ENCODE peak calls at places on chromosomes 5 and 9, in six cellular contexts. One of them, this sample, is unnamed.
A peak's percentile ranks its signal among the peaks of the same experiment; 100 is the strongest.

GRCh38 chr5:138662599-138662998 is 87.4 kb upstream of the HSPA9 start:
- DNase-seq in M059J: no peak
- DNase-seq in G401: no peak
- DNase-seq in cardiac fibroblast: no peak
- DNase-seq in neural progenitor cell: no peak
- DNase-seq in cerebellar cortex: no peak
- DNase-seq in this sample: no peak

GRCh38 chr5:175922192-175922885 is 45.8 kb downstream of the THOC3 start:
- DNase-seq in cerebellar cortex: no peak
- DNase-seq in cardiac fibroblast: peak; percentile 67
- DNase-seq in G401: no peak
- DNase-seq in M059J: peak; percentile 94
- DNase-seq in neural progenitor cell: no peak
- DNase-seq in this sample: no peak

GRCh38 chr5:140318778-140319177 is 15.9 kb upstream of the PFDN1 start:
- DNase-seq in cerebellar cortex: no peak
- DNase-seq in cardiac fibroblast: no peak
- DNase-seq in neural progenitor cell: no peak
- DNase-seq in M059J: no peak
- DNase-seq in G401: no peak
- DNase-seq in this sample: no peak

GRCh38 chr9:68782546-68782945 is 77.5 kb downstream of the PIP5K1B start:
- DNase-seq in cerebellar cortex: no peak
- DNase-seq in neural progenitor cell: no peak
- DNase-seq in G401: no peak
- DNase-seq in M059J: no peak
- DNase-seq in cardiac fibroblast: no peak
- DNase-seq in this sample: no peak

GRCh38 chr5:68924490-68925145 is 169.2 kb upstream of the SLC30A5 start:
- DNase-seq in G401: no peak
- DNase-seq in M059J: peak; percentile 56
- DNase-seq in cardiac fibroblast: peak; percentile 84
- DNase-seq in neural progenitor cell: no peak
- DNase-seq in cerebellar cortex: no peak
- DNase-seq in this sample: no peak

GRCh38 chr5:148910686-148911361 is 84.4 kb downstream of the ADRB2 start:
- DNase-seq in cerebellar cortex: no peak
- DNase-seq in M059J: peak; percentile 93
- DNase-seq in neural progenitor cell: no peak
- DNase-seq in cardiac fibroblast: peak; percentile 68
- DNase-seq in G401: no peak
- DNase-seq in this sample: no peak

GRCh38 chr9:65411901-65412300 is 126.9 kb upstream of the FOXD4L5 start:
- DNase-seq in cerebellar cortex: no peak
- DNase-seq in G401: no peak
- DNase-seq in cardiac fibroblast: no peak
- DNase-seq in M059J: no peak
- DNase-seq in neural progenitor cell: no peak
- DNase-seq in this sample: no peak

GRCh38 chr9:70525553-70525952 is 111.1 kb upstream of the KLF9 start:
- DNase-seq in neural progenitor cell: no peak
- DNase-seq in cardiac fibroblast: peak; percentile 87
- DNase-seq in M059J: peak; percentile 18
- DNase-seq in cerebellar cortex: no peak
- DNase-seq in G401: no peak
- DNase-seq in this sample: no peak

GRCh38 chr5:115028557-115028956 is 141.2 kb downstream of the TRIM36 start:
- DNase-seq in M059J: no peak
- DNase-seq in G401: no peak
- DNase-seq in cerebellar cortex: no peak
- DNase-seq in cardiac fibroblast: no peak
- DNase-seq in neural progenitor cell: no peak
- DNase-seq in this sample: no peak

GRCh38 chr9:34501889-34502425 is 20.8 kb downstream of the ENHO start:
- DNase-seq in neural progenitor cell: peak; percentile 77
- DNase-seq in cardiac fibroblast: peak; percentile 97
- DNase-seq in G401: peak; percentile 60
- DNase-seq in cerebellar cortex: peak; percentile 41
- DNase-seq in M059J: peak; percentile 74
- DNase-seq in this sample: peak; percentile 100

GRCh38 chr9:21931428-21931827 is 62.8 kb downstream of the CDKN2A start:
- DNase-seq in G401: no peak
- DNase-seq in M059J: peak; percentile 83
- DNase-seq in neural progenitor cell: no peak
- DNase-seq in cerebellar cortex: no peak
- DNase-seq in cardiac fibroblast: no peak
- DNase-seq in this sample: no peak

GRCh38 chr5:131528682-131529081 is 106.3 kb downstream of the RAPGEF6 start:
- DNase-seq in G401: no peak
- DNase-seq in cerebellar cortex: no peak
- DNase-seq in M059J: no peak
- DNase-seq in neural progenitor cell: no peak
- DNase-seq in cardiac fibroblast: no peak
- DNase-seq in this sample: no peak

GRCh38 chr9:133821606-133822438 is 83.7 kb upstream of the SARDH start:
- DNase-seq in cardiac fibroblast: no peak
- DNase-seq in M059J: no peak
- DNase-seq in G401: no peak
- DNase-seq in neural progenitor cell: peak; percentile 26
- DNase-seq in cerebellar cortex: no peak
- DNase-seq in this sample: no peak

GRCh38 chr5:125337222-125337768 is 590.9 kb upstream of the ZNF608 start:
- DNase-seq in M059J: no peak
- DNase-seq in neural progenitor cell: no peak
- DNase-seq in cerebellar cortex: no peak
- DNase-seq in cardiac fibroblast: no peak
- DNase-seq in G401: no peak
- DNase-seq in this sample: peak; percentile 25

This sample was measured in pons.